ENCODE peak calls at places on chromosomes 16 and 17, in nine cellular contexts. O, J, M, S, D, N, A, C and K are unnamed samples.

GRCh38 chr17:1038459-1039118 is 41.7 kb downstream of the TIMM22 start:
- DNase-seq in O (no peak), J (no peak), M (no peak), S (no peak), D (no peak), N (no peak), A (no peak), C (no peak), K (no peak)

GRCh38 chr16:77993586-77993985 is 28.8 kb upstream of the CLEC3A start:
- DNase-seq in O (no peak), J (no peak), M (peak; percentile 67), S (no peak), D (no peak), N (peak; percentile 22), A (no peak), C (no peak), K (no peak)

GRCh38 chr16:17101646-17102045 is 369.1 kb downstream of the XYLT1 start:
- DNase-seq in O (no peak), J (peak; percentile 61), M (no peak), S (no peak), D (no peak), N (peak; percentile 78), A (no peak), C (no peak), K (no peak)

GRCh38 chr16:66902648-66903543 is 15.8 kb downstream of the CDH16 start:
- DNase-seq in O (peak; percentile 76), J (no peak), M (no peak), S (peak; percentile 87), D (no peak), N (no peak), A (no peak), C (no peak), K (no peak)

GRCh38 chr16:49637511-49637910 is 218.4 kb downstream of the ZNF423 start:
- DNase-seq in O (no peak), J (no peak), M (no peak), S (no peak), D (no peak), N (no peak), A (no peak), C (no peak), K (no peak)

GRCh38 chr16:66081967-66082366 is 284.5 kb upstream of the CDH5 start:
- DNase-seq in O (no peak), J (no peak), M (peak; percentile 50), S (no peak), D (no peak), N (peak; percentile 59), A (no peak), C (no peak), K (no peak)

GRCh38 chr17:36978810-36979584 is 30.2 kb downstream of the AATF start:
- DNase-seq in O (no peak), J (no peak), M (peak; percentile 11), S (no peak), D (no peak), N (no peak), A (no peak), C (peak; percentile 9), K (no peak)

GRCh38 chr17:34658796-34659195 is 79.4 kb downstream of the TMEM132E start:
- DNase-seq in O (no peak), J (no peak), M (no peak), S (no peak), D (no peak), N (no peak), A (no peak), C (no peak), K (no peak)

GRCh38 chr17:78559749-78560368 is 17.3 kb downstream of the DNAH17 start:
- DNase-seq in O (no peak), J (no peak), M (no peak), S (no peak), D (peak; percentile 71), N (peak; percentile 70), A (no peak), C (no peak), K (no peak)

GRCh38 chr16:69927056-69927757 is 23.9 kb upstream of the CLEC18A start:
- DNase-seq in O (peak; percentile 72), J (no peak), M (peak; percentile 74), S (peak; percentile 83), D (no peak), N (peak; percentile 14), A (no peak), C (no peak), K (peak; percentile 88)

GRCh38 chr17:62790554-62790953 is 17.6 kb downstream of the MARCHF10 start:
- DNase-seq in O (no peak), J (no peak), M (peak; percentile 84), S (no peak), D (no peak), N (no peak), A (no peak), C (no peak), K (no peak)

GRCh38 chr17:61904094-61904710 is 23.6 kb downstream of the INTS2 start:
- DNase-seq in O (no peak), J (no peak), M (no peak), S (no peak), D (no peak), N (no peak), A (peak; percentile 12), C (no peak), K (no peak)

GRCh38 chr16:61909074-61909473 is 127.2 kb downstream of the CDH8 start:
- DNase-seq in O (peak; percentile 4), J (no peak), M (no peak), S (no peak), D (no peak), N (no peak), A (no peak), C (no peak), K (no peak)

GRCh38 chr17:34378664-34379101 is 15.7 kb upstream of the CCL1 start:
- DNase-seq in O (no peak), J (no peak), M (peak; percentile 2), S (peak; percentile 44), D (no peak), N (no peak), A (peak; percentile 65), C (no peak), K (peak; percentile 35)

GRCh38 chr16:23064642-23065041 is 84.6 kb downstream of the USP31 start:
- DNase-seq in O (peak; percentile 34), J (no peak), M (no peak), S (no peak), D (no peak), N (no peak), A (peak; percentile 32), C (no peak), K (no peak)

GRCh38 chr17:14545156-14545906 is 244.4 kb downstream of the HS3ST3B1 start:
- DNase-seq in O (no peak), J (no peak), M (no peak), S (no peak), D (no peak), N (no peak), A (no peak), C (no peak), K (no peak)

GRCh38 chr16:14242769-14243168 is 171.7 kb downstream of the MRTFB start:
- DNase-seq in O (no peak), J (no peak), M (no peak), S (no peak), D (no peak), N (no peak), A (no peak), C (no peak), K (no peak)

GRCh38 chr17:53472586-53472985 is 350.1 kb upstream of the KIF2B start:
- DNase-seq in O (no peak), J (no peak), M (peak; percentile 10), S (no peak), D (no peak), N (no peak), A (no peak), C (no peak), K (no peak)

GRCh38 chr17:79600613-79601221 is 10.1 kb downstream of the RBFOX3 start:
- DNase-seq in O (no peak), J (no peak), M (no peak), S (no peak), D (no peak), N (no peak), A (no peak), C (no peak), K (no peak)

GRCh38 chr17:17151962-17152361 is 54.2 kb downstream of the PLD6 start:
- DNase-seq in O (peak; percentile 85), J (no peak), M (peak; percentile 92), S (peak; percentile 95), D (peak; percentile 77), N (no peak), A (no peak), C (no peak), K (peak; percentile 91)
- H3K36me3 ChIP-seq in O (peaks cover 12% of the 10 kb centered on the region), J (peaks cover 9% of the 10 kb centered on the region), M (peaks cover 32% of the 10 kb centered on the region), S (peaks cover 97% of the 10 kb centered on the region), D (peaks cover 95% of the 10 kb centered on the region), N (no peaks in the 10 kb centered on the region), A (peaks cover 38% of the 10 kb centered on the region), C (peaks cover 95% of the 10 kb centered on the region), K (peaks cover 70% of the 10 kb centered on the region)

GRCh38 chr16:89269805-89270665 is 52.5 kb downstream of the ZNF778 start:
- DNase-seq in O (no peak), J (no peak), M (no peak), S (no peak), D (no peak), N (no peak), A (no peak), C (no peak), K (no peak)
- H3K36me3 ChIP-seq in O (peaks cover 4% of the 10 kb centered on the region), J (peaks cover 10% of the 10 kb centered on the region), M (peaks cover 26% of the 10 kb centered on the region), S (peaks cover 90% of the 10 kb centered on the region), D (peaks cover 81% of the 10 kb centered on the region), N (peaks cover 10% of the 10 kb centered on the region), A (peaks cover 40% of the 10 kb centered on the region), C (peaks cover 88% of the 10 kb centered on the region), K (peaks cover 66% of the 10 kb centered on the region)

GRCh38 chr17:57114085-57114673 is 29.1 kb downstream of the AKAP1 start:
- DNase-seq in O (peak; percentile 31), J (peak; percentile 69), M (peak; percentile 21), S (no peak), D (no peak), N (peak; percentile 79), A (no peak), C (peak; percentile 51), K (peak; percentile 75)

GRCh38 chr17:57117798-57118197 is 32.8 kb downstream of the AKAP1 start:
- DNase-seq in O (no peak), J (no peak), M (no peak), S (no peak), D (no peak), N (no peak), A (no peak), C (no peak), K (no peak)

GRCh38 chr17:57115377-57115776 is 30.3 kb downstream of the AKAP1 start:
- DNase-seq in O (no peak), J (no peak), M (no peak), S (no peak), D (no peak), N (no peak), A (no peak), C (no peak), K (no peak)

GRCh38 chr17:57113656-57114055 is 28.6 kb downstream of the AKAP1 start:
- DNase-seq in O (no peak), J (no peak), M (no peak), S (no peak), D (no peak), N (no peak), A (no peak), C (no peak), K (no peak)

GRCh38 chr17:57115916-57116315 is 30.9 kb downstream of the AKAP1 start:
- DNase-seq in O (no peak), J (no peak), M (no peak), S (no peak), D (no peak), N (no peak), A (no peak), C (no peak), K (no peak)
- H3K36me3 ChIP-seq in O (peaks cover 2% of the 10 kb centered on the region), J (peaks cover 3% of the 10 kb centered on the region), M (peaks cover 2% of the 10 kb centered on the region), S (peaks cover 87% of the 10 kb centered on the region), D (peaks cover 86% of the 10 kb centered on the region), N (peaks cover 10% of the 10 kb centered on the region), A (peaks cover 37% of the 10 kb centered on the region), C (peaks cover 99% of the 10 kb centered on the region), K (no peaks in the 10 kb centered on the region)

GRCh38 chr17:47164263-47164662 is 24.8 kb downstream of the CDC27 start:
- DNase-seq in O (no peak), J (no peak), M (no peak), S (no peak), D (no peak), N (no peak), A (no peak), C (no peak), K (no peak)
- H3K36me3 ChIP-seq in O (no peaks in the 10 kb centered on the region), J (no peaks in the 10 kb centered on the region), M (peaks cover 9% of the 10 kb centered on the region), S (peaks cover 83% of the 10 kb centered on the region), D (peaks cover 54% of the 10 kb centered on the region), N (peaks cover 4% of the 10 kb centered on the region), A (peaks cover 3% of the 10 kb centered on the region), C (peaks cover 97% of the 10 kb centered on the region), K (no peaks in the 10 kb centered on the region)